ENCODE peak calls at places on chromosome 18, in six cellular contexts. One of them, this sample, is unnamed.

GRCh38 chr18:78430171-78430857 is 549.3 kb upstream of the SALL3 start:
- DNase-seq in mesenchymal stem cell: no peak
- DNase-seq in trophoblast cell: no peak
- DNase-seq in H1: no peak
- DNase-seq in IMR-90: no peak
- DNase-seq in mesendoderm: no peak
- DNase-seq in this sample: no peak

GRCh38 chr18:68314403-68314802 is 400.5 kb downstream of the TMX3 start:
- DNase-seq in mesendoderm: no peak
- DNase-seq in trophoblast cell: no peak
- DNase-seq in IMR-90: peak
- DNase-seq in mesenchymal stem cell: no peak
- DNase-seq in H1: no peak
- DNase-seq in this sample: no peak

GRCh38 chr18:23131693-23132319 is 3.5 kb upstream of the CABLES1 start:
- DNase-seq in trophoblast cell: peak
- DNase-seq in IMR-90: peak
- DNase-seq in mesenchymal stem cell: peak
- DNase-seq in mesendoderm: peak
- DNase-seq in H1: no peak
- DNase-seq in this sample: peak

GRCh38 chr18:42196651-42197050 is 241.6 kb downstream of the PIK3C3 start:
- DNase-seq in H1: no peak
- DNase-seq in trophoblast cell: peak
- DNase-seq in IMR-90: peak
- DNase-seq in mesenchymal stem cell: peak
- DNase-seq in mesendoderm: no peak
- DNase-seq in this sample: no peak

GRCh38 chr18:22505136-22505535 is 87.4 kb upstream of the CTAGE1 start:
- DNase-seq in trophoblast cell: no peak
- DNase-seq in mesendoderm: no peak
- DNase-seq in H1: no peak
- DNase-seq in mesenchymal stem cell: peak
- DNase-seq in IMR-90: peak
- DNase-seq in this sample: no peak

GRCh38 chr18:22434973-22435608 is 17.4 kb upstream of the CTAGE1 start:
- DNase-seq in trophoblast cell: no peak
- DNase-seq in mesendoderm: no peak
- DNase-seq in mesenchymal stem cell: peak
- DNase-seq in IMR-90: peak
- DNase-seq in H1: no peak
- DNase-seq in this sample: no peak

GRCh38 chr18:53789376-53790247 is 434.9 kb downstream of the MBD2 start:
- DNase-seq in mesenchymal stem cell: no peak
- DNase-seq in trophoblast cell: no peak
- DNase-seq in IMR-90: no peak
- DNase-seq in mesendoderm: no peak
- DNase-seq in H1: no peak
- DNase-seq in this sample: no peak

GRCh38 chr18:24397131-24397693 is 412 bp downstream of the OSBPL1A start:
- DNase-seq in mesenchymal stem cell: peak
- DNase-seq in H1: no peak
- DNase-seq in IMR-90: peak
- DNase-seq in trophoblast cell: peak
- DNase-seq in mesendoderm: peak
- DNase-seq in this sample: no peak

GRCh38 chr18:41982942-41983660 is 28.1 kb downstream of the PIK3C3 start:
- DNase-seq in IMR-90: peak
- DNase-seq in mesendoderm: no peak
- DNase-seq in mesenchymal stem cell: no peak
- DNase-seq in trophoblast cell: no peak
- DNase-seq in H1: no peak
- DNase-seq in this sample: no peak

GRCh38 chr18:45156941-45157340 is 458.3 kb upstream of the SLC14A2 start:
- DNase-seq in H1: no peak
- DNase-seq in mesenchymal stem cell: peak
- DNase-seq in IMR-90: peak
- DNase-seq in trophoblast cell: no peak
- DNase-seq in mesendoderm: no peak
- DNase-seq in this sample: no peak

GRCh38 chr18:48798334-48799197 is 152.2 kb downstream of the SMAD7 start:
- DNase-seq in mesenchymal stem cell: no peak
- DNase-seq in mesendoderm: no peak
- DNase-seq in trophoblast cell: no peak
- DNase-seq in H1: no peak
- DNase-seq in IMR-90: no peak
- DNase-seq in this sample: no peak

GRCh38 chr18:48889115-48889941 is 61.4 kb downstream of the SMAD7 start:
- DNase-seq in mesenchymal stem cell: peak
- DNase-seq in H1: no peak
- DNase-seq in trophoblast cell: no peak
- DNase-seq in mesendoderm: peak
- DNase-seq in IMR-90: no peak
- DNase-seq in this sample: peak

GRCh38 chr18:63578357-63578958 is 8.7 kb upstream of the SERPINB13 start:
- DNase-seq in mesendoderm: peak
- DNase-seq in mesenchymal stem cell: peak
- DNase-seq in trophoblast cell: peak
- DNase-seq in H1: no peak
- DNase-seq in IMR-90: peak
- DNase-seq in this sample: peak

GRCh38 chr18:2894131-2894840 is 47.5 kb downstream of the EMILIN2 start:
- DNase-seq in IMR-90: no peak
- DNase-seq in trophoblast cell: peak
- DNase-seq in mesendoderm: peak
- DNase-seq in mesenchymal stem cell: no peak
- DNase-seq in H1: no peak
- DNase-seq in this sample: no peak

GRCh38 chr18:69490813-69491212 is 90.1 kb downstream of the DOK6 start:
- DNase-seq in mesendoderm: peak
- DNase-seq in trophoblast cell: no peak
- DNase-seq in IMR-90: peak
- DNase-seq in H1: no peak
- DNase-seq in mesenchymal stem cell: peak
- DNase-seq in this sample: no peak

GRCh38 chr18:37471619-37472018 is 94.0 kb downstream of the CELF4 start:
- DNase-seq in mesendoderm: no peak
- DNase-seq in trophoblast cell: no peak
- DNase-seq in H1: no peak
- DNase-seq in mesenchymal stem cell: no peak
- DNase-seq in IMR-90: no peak
- DNase-seq in this sample: no peak

DNA sequence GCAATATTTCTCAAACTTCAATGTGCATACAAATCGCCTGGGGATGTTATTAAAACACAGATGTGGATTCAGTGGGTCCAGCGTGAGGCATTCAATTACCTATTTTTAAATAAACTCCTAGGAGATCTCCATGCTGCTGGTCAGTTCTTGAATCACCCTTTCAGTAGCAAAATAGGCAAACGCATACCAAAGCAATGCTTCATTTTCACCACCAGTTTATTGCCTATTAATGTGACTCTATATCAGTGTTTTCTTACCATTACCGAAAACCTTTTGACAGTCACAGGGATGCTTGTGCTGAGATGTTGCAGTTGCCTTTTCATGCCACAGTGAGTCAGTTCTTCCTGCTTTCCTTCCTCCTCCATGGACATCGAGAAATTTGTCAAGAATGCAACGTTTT is 530.6 kb downstream of the CBLN2 start:
- DNase-seq in IMR-90: no peak
- DNase-seq in mesenchymal stem cell: no peak
- DNase-seq in mesendoderm: peak
- DNase-seq in H1: no peak
- DNase-seq in trophoblast cell: no peak
- DNase-seq in this sample: no peak
- H3K4me3 ChIP-seq in IMR-90: no peak
- H3K4me3 ChIP-seq in mesenchymal stem cell: no peak
- H3K4me3 ChIP-seq in mesendoderm: no peak
- H3K4me3 ChIP-seq in H1: no peak
- H3K4me3 ChIP-seq in trophoblast cell: no peak
- H3K4me3 ChIP-seq in this sample: no peak

DNA sequence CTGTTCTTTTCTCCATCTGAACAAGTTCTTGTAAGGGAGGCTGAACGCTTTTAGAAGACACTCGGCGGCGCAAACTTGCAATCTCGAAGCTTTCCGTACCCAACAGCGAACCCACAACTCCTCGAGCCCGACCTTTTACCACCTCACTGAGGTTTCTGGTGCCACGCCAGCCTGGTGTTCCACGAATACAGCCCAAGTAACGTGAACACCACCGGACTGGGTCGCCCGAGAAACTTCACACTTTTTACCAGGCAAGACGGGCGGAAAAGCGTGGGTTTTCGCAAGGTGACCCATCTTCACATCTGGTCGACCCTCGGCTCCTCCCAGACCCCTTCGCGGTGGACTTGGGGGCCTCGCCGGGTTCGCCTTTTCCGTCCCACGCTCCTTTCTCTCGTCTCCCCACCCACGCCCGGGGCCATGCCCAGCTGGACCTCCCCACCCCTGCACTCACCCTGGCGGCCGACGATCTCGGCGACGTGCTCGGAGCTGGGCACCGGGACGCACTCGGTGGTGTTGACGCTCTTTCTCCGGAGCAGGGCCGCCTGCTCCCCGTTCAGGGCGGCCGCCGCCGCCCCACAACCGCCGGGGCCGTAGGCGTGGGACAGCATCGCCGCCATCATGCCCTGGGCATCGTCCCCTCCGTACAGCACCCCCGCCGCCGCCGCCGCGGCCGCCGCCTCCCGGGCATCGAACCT is 1.2 kb downstream of the MEX3C start:
- DNase-seq in mesenchymal stem cell: peak
- DNase-seq in mesendoderm: no peak
- DNase-seq in IMR-90: peak
- DNase-seq in H1: no peak
- DNase-seq in trophoblast cell: peak
- DNase-seq in this sample: peak
- H3K4ac ChIP-seq in mesenchymal stem cell: peak
- H3K4ac ChIP-seq in mesendoderm: peak
- H3K4ac ChIP-seq in IMR-90: peak
- H3K4ac ChIP-seq in H1: peak
- H3K4ac ChIP-seq in trophoblast cell: peak
- H3K4ac ChIP-seq in this sample: peak

DNA sequence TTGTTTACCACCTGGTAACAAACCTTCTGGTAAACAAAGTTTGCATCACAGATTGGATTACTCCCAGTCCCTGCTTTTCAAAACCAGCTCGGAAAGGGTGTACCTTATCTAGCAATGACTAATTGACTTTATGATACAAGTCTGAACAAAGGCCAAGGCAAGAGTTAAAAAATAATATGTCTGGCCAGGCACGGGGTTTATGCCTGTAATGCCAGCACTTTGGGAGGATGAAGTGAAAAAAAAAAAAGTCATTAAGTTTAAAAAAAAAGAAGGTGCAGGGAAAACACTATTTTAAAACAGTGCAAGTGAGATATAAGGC is 35.4 kb upstream of the PMAIP1 start:
- DNase-seq in trophoblast cell: no peak
- DNase-seq in mesendoderm: no peak
- DNase-seq in H1: no peak
- DNase-seq in IMR-90: no peak
- DNase-seq in mesenchymal stem cell: no peak
- DNase-seq in this sample: no peak
- H2BK120ac ChIP-seq in trophoblast cell: no peak
- H2BK120ac ChIP-seq in mesendoderm: no peak
- H2BK120ac ChIP-seq in H1: peak
- H2BK120ac ChIP-seq in IMR-90: no peak
- H2BK120ac ChIP-seq in mesenchymal stem cell: no peak
- H2BK120ac ChIP-seq in this sample: no peak

GRCh38 chr18:77133920-77134496 is 1.4 kb upstream of the MBP start:
- DNase-seq in mesenchymal stem cell: no peak
- DNase-seq in IMR-90: no peak
- DNase-seq in H1: no peak
- DNase-seq in mesendoderm: peak
- DNase-seq in trophoblast cell: peak
- DNase-seq in this sample: no peak
- H3K4me3 ChIP-seq in mesenchymal stem cell: no peak
- H3K4me3 ChIP-seq in IMR-90: no peak
- H3K4me3 ChIP-seq in H1: no peak
- H3K4me3 ChIP-seq in mesendoderm: no peak
- H3K4me3 ChIP-seq in trophoblast cell: no peak
- H3K4me3 ChIP-seq in this sample: no peak

GRCh38 chr18:31451625-31452024 is 4.1 kb downstream of the DSG3 start:
- DNase-seq in trophoblast cell: peak
- DNase-seq in IMR-90: no peak
- DNase-seq in H1: no peak
- DNase-seq in mesenchymal stem cell: no peak
- DNase-seq in mesendoderm: no peak
- DNase-seq in this sample: no peak
- H3K4ac ChIP-seq in trophoblast cell: no peak
- H3K4ac ChIP-seq in IMR-90: no peak
- H3K4ac ChIP-seq in H1: no peak
- H3K4ac ChIP-seq in mesenchymal stem cell: no peak
- H3K4ac ChIP-seq in mesendoderm: no peak
- H3K4ac ChIP-seq in this sample: no peak

GRCh38 chr18:26874283-26874682 is 8.8 kb upstream of the AQP4 start:
- DNase-seq in IMR-90: no peak
- DNase-seq in trophoblast cell: no peak
- DNase-seq in H1: no peak
- DNase-seq in mesendoderm: no peak
- DNase-seq in mesenchymal stem cell: no peak
- DNase-seq in this sample: no peak
- H2BK120ac ChIP-seq in IMR-90: no peak
- H2BK120ac ChIP-seq in trophoblast cell: no peak
- H2BK120ac ChIP-seq in H1: no peak
- H2BK120ac ChIP-seq in mesendoderm: no peak
- H2BK120ac ChIP-seq in mesenchymal stem cell: no peak
- H2BK120ac ChIP-seq in this sample: no peak

GRCh38 chr18:36186461-36187137 is 698 bp upstream of the MOCOS start:
- DNase-seq in mesenchymal stem cell: peak
- DNase-seq in trophoblast cell: peak
- DNase-seq in mesendoderm: peak
- DNase-seq in IMR-90: no peak
- DNase-seq in H1: no peak
- DNase-seq in this sample: no peak
- H3K4me3 ChIP-seq in mesenchymal stem cell: peak
- H3K4me3 ChIP-seq in trophoblast cell: peak
- H3K4me3 ChIP-seq in mesendoderm: no peak
- H3K4me3 ChIP-seq in IMR-90: peak
- H3K4me3 ChIP-seq in H1: peak
- H3K4me3 ChIP-seq in this sample: peak